ENCODE peak calls at places on chromosomes 16 and 17, in five cellular contexts. R, X, U, Q and N are unnamed samples.

GRCh38 chr17:27381007-27381501 is 75.2 kb upstream of the KSR1 start:
- DNase-seq in R (peak; percentile 31), X (no peak), U (peak; percentile 46), Q (peak; percentile 46), N (peak; percentile 78)

GRCh38 chr16:56469748-56470147 is 18.4 kb downstream of the OGFOD1 start:
- DNase-seq in R (no peak), X (no peak), U (no peak), Q (no peak), N (no peak)

GRCh38 chr16:15754821-15755534 is 101.8 kb downstream of the MYH11 start:
- DNase-seq in R (no peak), X (no peak), U (no peak), Q (no peak), N (no peak)

GRCh38 chr16:58018803-58019202 is 6.8 kb upstream of the MMP15 start:
- DNase-seq in R (no peak), X (no peak), U (no peak), Q (no peak), N (no peak)

GRCh38 chr17:82527893-82528292 is 8.4 kb downstream of the FOXK2 start:
- DNase-seq in R (no peak), X (no peak), U (no peak), Q (no peak), N (no peak)

GRCh38 chr16:81560979-81561657 is 116.5 kb downstream of the CMIP start:
- DNase-seq in R (no peak), X (no peak), U (no peak), Q (no peak), N (no peak)

GRCh38 chr17:1998426-1998784 is 26.7 kb downstream of the RTN4RL1 start:
- DNase-seq in R (no peak), X (no peak), U (no peak), Q (no peak), N (no peak)

GRCh38 chr17:40023590-40024292 is 8.5 kb downstream of the CSF3 start:
- DNase-seq in R (no peak), X (no peak), U (peak; percentile 78), Q (no peak), N (no peak)

GRCh38 chr17:44023545-44024270 is 8.9 kb upstream of the TMEM101 start:
- DNase-seq in R (no peak), X (no peak), U (no peak), Q (no peak), N (no peak)